ENCODE peak calls at places on chromosomes 5 and 9, in four cellular contexts. N is mucosa of gallbladder; I is activated CD4-positive, alpha-beta T cell treated with anti-CD3 and anti-CD28 coated beads, Interleukin-2, amount 50 U/mL, for 1 hour; W is NB4. Z is an unnamed sample.

GRCh38 chr9:38017149-38017884 is 51.7 kb downstream of the SHB start:
- DNase-seq in N (peak; percentile 64), W (no peak), I (no peak), Z (no peak)

GRCh38 chr5:123180178-123180577 is 91.1 kb downstream of the PRDM6 start:
- DNase-seq in N (peak; percentile 21), I (no peak), W (no peak), Z (no peak)

GRCh38 chr9:105392531-105392930 is 55.3 kb upstream of the FSD1L start:
- DNase-seq in N (no peak), W (no peak), I (no peak), Z (no peak)

GRCh38 chr5:160298189-160298588 is 14.2 kb downstream of the CCNJL start:
- DNase-seq in W (peak; percentile 97), I (no peak), N (no peak), Z (no peak)

GRCh38 chr9:35096035-35096849 is at the start of gene PIGO:
- DNase-seq in N (peak; percentile 89), W (peak; percentile 98), I (peak; percentile 89), Z (no peak)

GRCh38 chr5:71882826-71883744 is 164.0 kb downstream of the CARTPT start:
- DNase-seq in W (no peak), I (no peak), N (no peak), Z (no peak)

GRCh38 chr9:109286571-109286977 is 34.3 kb downstream of the EPB41L4B start:
- DNase-seq in W (peak; percentile 41), I (no peak), N (no peak), Z (no peak)

GRCh38 chr5:14560091-14560595 is 21.4 kb upstream of the OTULINL start:
- DNase-seq in W (peak; percentile 92), N (no peak), I (no peak), Z (no peak)

GRCh38 chr5:1722877-1723276 is 76.8 kb downstream of the MRPL36 start:
- DNase-seq in I (no peak), N (no peak), W (no peak), Z (no peak)

GRCh38 chr5:77418601-77419591 is 73.2 kb downstream of the WDR41 start:
- DNase-seq in W (no peak), I (no peak), N (no peak), Z (no peak)

GRCh38 chr5:58224661-58225060 is 235.2 kb downstream of the PLK2 start:
- DNase-seq in N (no peak), I (no peak), W (no peak), Z (no peak)

GRCh38 chr5:176846335-176847140 is 36.2 kb downstream of the UNC5A start:
- DNase-seq in N (no peak), I (no peak), W (no peak), Z (no peak)

GRCh38 chr5:108760512-108760911 is 12.8 kb downstream of the FER start:
- DNase-seq in N (no peak), I (no peak), W (no peak), Z (no peak)

GRCh38 chr5:59326551-59326950 is 567.0 kb downstream of the PDE4D start:
- DNase-seq in I (no peak), N (no peak), W (no peak), Z (no peak)

GRCh38 chr5:180130876-180131740 is 59.5 kb upstream of the RNF130 start:
- DNase-seq in N (no peak), I (no peak), W (no peak), Z (no peak)

GRCh38 chr9:17021379-17021970 is 113.4 kb upstream of the CNTLN start:
- DNase-seq in I (no peak), N (no peak), W (peak; percentile 52), Z (no peak)

GRCh38 chr5:98927242-98927987 is 1.4 kb downstream of the CHD1 start:
- DNase-seq in W (peak; percentile 64), I (peak; percentile 58), N (peak; percentile 62), Z (peak; percentile 40)

GRCh38 chr9:125732562-125732961 is 14.6 kb upstream of the PBX3 start:
- DNase-seq in N (no peak), W (no peak), I (no peak), Z (no peak)

GRCh38 chr9:12923472-12924009 is 148.7 kb downstream of the LURAP1L start:
- DNase-seq in W (no peak), N (peak; percentile 45), I (no peak), Z (no peak)

GRCh38 chr5:125537661-125538060 is 791.2 kb upstream of the ZNF608 start:
- DNase-seq in W (no peak), I (no peak), N (no peak), Z (no peak)

GRCh38 chr9:117828466-117828865 is 124.3 kb downstream of the TLR4 start:
- DNase-seq in W (no peak), N (no peak), I (no peak), Z (no peak)

GRCh38 chr5:146680846-146681585 is 165.0 kb upstream of the GPR151 start:
- DNase-seq in I (no peak), N (no peak), W (no peak), Z (no peak)

GRCh38 chr5:179346401-179346800 is 1.1 kb upstream of the ADAMTS2 start:
- DNase-seq in W (no peak), N (no peak), I (no peak), Z (no peak)

GRCh38 chr9:87346061-87346665 is 151.5 kb upstream of the DAPK1 start:
- DNase-seq in I (no peak), W (no peak), N (no peak), Z (no peak)

GRCh38 chr9:19119241-19119640 is 8.1 kb downstream of the PLIN2 start:
- DNase-seq in I (no peak), W (peak; percentile 78), N (no peak), Z (no peak)

GRCh38 chr5:154197801-154198461 is 7.4 kb downstream of the GALNT10 start:
- DNase-seq in W (no peak), I (peak; percentile 50), N (peak; percentile 36), Z (no peak)

GRCh38 chr5:156762656-156763055 is 87.4 kb upstream of the PPP1R2B start:
- DNase-seq in W (no peak), N (no peak), I (no peak), Z (no peak)

GRCh38 chr9:97562542-97562941 is 61.1 kb downstream of the TMOD1 start:
- DNase-seq in I (no peak), W (no peak), N (no peak), Z (no peak)

GRCh38 chr5:134803821-134804220 is 41.9 kb upstream of the C5orf24 start:
- DNase-seq in N (no peak), W (no peak), I (no peak), Z (no peak)

GRCh38 chr9:70921126-70921525 is 200.3 kb downstream of the TRPM3 start:
- DNase-seq in I (no peak), N (no peak), W (no peak), Z (no peak)

GRCh38 chr9:68538200-68538599 is 2.5 kb downstream of the TMEM252 start:
- DNase-seq in W (no peak), I (no peak), N (no peak), Z (no peak)

Z was measured in GM12864.